ENCODE peak calls at places on chromosome 16, in five cellular contexts. E is HCT116, I is heart left ventricle, Y is ascending aorta, X is upper lobe of right lung. T is an unnamed sample.
A peak's percentile ranks its signal among the peaks of the same experiment; 100 is the strongest.

GRCh38 chr16:58118801-58119508 is 10.2 kb downstream of the CFAP20 start:
- DNase-seq in I (no peak), Y (peak; percentile 22), E (no peak), X (no peak), T (no peak)

GRCh38 chr16:85819245-85819644 is 19.8 kb downstream of the COX4I1 start:
- DNase-seq in E (peak; percentile 90), I (peak; percentile 90), Y (peak; percentile 83), X (peak; percentile 88), T (peak; percentile 88)

GRCh38 chr16:74984194-74984669 is 691 bp downstream of the WDR59 start:
- DNase-seq in X (no peak), Y (no peak), I (no peak), E (no peak), T (no peak)

GRCh38 chr16:69131749-69132423 is 502 bp downstream of the CHTF8 start:
- DNase-seq in Y (peak; percentile 87), I (peak; percentile 87), X (peak; percentile 90), E (no peak), T (peak; percentile 95)

GRCh38 chr16:19698480-19699465 is 19.3 kb downstream of the KNOP1 start:
- DNase-seq in E (no peak), X (no peak), Y (no peak), I (no peak), T (no peak)

GRCh38 chr16:2686912-2687507 is 4.7 kb downstream of the KCTD5 start:
- DNase-seq in Y (no peak), E (no peak), X (peak; percentile 81), I (no peak), T (peak; percentile 93)

GRCh38 chr16:30998852-30999761 is 11.3 kb downstream of the STX1B start:
- DNase-seq in E (no peak), Y (peak; percentile 80), I (no peak), X (no peak), T (no peak)

GRCh38 chr16:66382966-66383299 is 16.4 kb downstream of the CDH5 start:
- DNase-seq in I (no peak), X (no peak), Y (no peak), E (no peak), T (no peak)

GRCh38 chr16:46727184-46727583 is 21.0 kb downstream of the MYLK3 start:
- DNase-seq in E (no peak), X (no peak), Y (peak; percentile 49), I (no peak), T (no peak)

GRCh38 chr16:11135167-11135973 is 120.6 kb downstream of the SOCS1 start:
- DNase-seq in E (no peak), Y (peak; percentile 79), X (no peak), I (no peak), T (no peak)

GRCh38 chr16:67652578-67653130 is 7.4 kb downstream of the ACD start:
- DNase-seq in Y (no peak), E (peak; percentile 26), I (no peak), X (no peak), T (peak; percentile 52)

GRCh38 chr16:24255446-24256352 is at the start of gene CACNG3:
- DNase-seq in X (peak; percentile 77), E (no peak), I (no peak), Y (no peak), T (peak; percentile 72)

GRCh38 chr16:56423584-56424403 is 1.6 kb downstream of the AMFR start:
- DNase-seq in Y (no peak), E (no peak), X (no peak), I (no peak), T (peak; percentile 69)

GRCh38 chr16:67714522-67714921 is 4.6 kb downstream of the GFOD2 start:
- DNase-seq in Y (no peak), E (no peak), X (no peak), I (no peak), T (no peak)

GRCh38 chr16:68490829-68491575 is 42.7 kb upstream of the SMPD3 start:
- DNase-seq in I (no peak), X (peak; percentile 70), Y (no peak), E (peak; percentile 74), T (no peak)

GRCh38 chr16:24497405-24497804 is 42.0 kb upstream of the RBBP6 start:
- DNase-seq in X (no peak), Y (no peak), I (no peak), E (no peak), T (no peak)

GRCh38 chr16:67967956-67968439 is 439 bp downstream of the SLC12A4 start:
- DNase-seq in I (peak; percentile 81), E (no peak), X (peak; percentile 79), Y (peak; percentile 76), T (peak; percentile 79)

GRCh38 chr16:66369055-66369592 is 2.6 kb downstream of the CDH5 start:
- DNase-seq in Y (no peak), X (peak; percentile 65), E (no peak), I (no peak), T (peak; percentile 41)

GRCh38 chr16:88613911-88614817 is 24.2 kb upstream of the IL17C start:
- DNase-seq in X (no peak), E (no peak), Y (no peak), I (no peak), T (no peak)

GRCh38 chr16:65070831-65071230 is 51.0 kb downstream of the CDH11 start:
- DNase-seq in X (no peak), I (no peak), Y (peak; percentile 85), E (no peak), T (no peak)

GRCh38 chr16:30005341-30006094 is 5.3 kb downstream of the DOC2A start:
- DNase-seq in I (peak; percentile 64), X (no peak), E (no peak), Y (no peak), T (peak; percentile 84)

GRCh38 chr16:4288148-4288921 is 15.5 kb upstream of the TFAP4 start:
- DNase-seq in X (peak; percentile 90), E (no peak), I (peak; percentile 91), Y (peak; percentile 83), T (peak; percentile 88)

GRCh38 chr16:30142672-30143346 is 19.8 kb upstream of the MAPK3 start:
- DNase-seq in Y (no peak), X (no peak), I (no peak), E (no peak), T (no peak)

DNA sequence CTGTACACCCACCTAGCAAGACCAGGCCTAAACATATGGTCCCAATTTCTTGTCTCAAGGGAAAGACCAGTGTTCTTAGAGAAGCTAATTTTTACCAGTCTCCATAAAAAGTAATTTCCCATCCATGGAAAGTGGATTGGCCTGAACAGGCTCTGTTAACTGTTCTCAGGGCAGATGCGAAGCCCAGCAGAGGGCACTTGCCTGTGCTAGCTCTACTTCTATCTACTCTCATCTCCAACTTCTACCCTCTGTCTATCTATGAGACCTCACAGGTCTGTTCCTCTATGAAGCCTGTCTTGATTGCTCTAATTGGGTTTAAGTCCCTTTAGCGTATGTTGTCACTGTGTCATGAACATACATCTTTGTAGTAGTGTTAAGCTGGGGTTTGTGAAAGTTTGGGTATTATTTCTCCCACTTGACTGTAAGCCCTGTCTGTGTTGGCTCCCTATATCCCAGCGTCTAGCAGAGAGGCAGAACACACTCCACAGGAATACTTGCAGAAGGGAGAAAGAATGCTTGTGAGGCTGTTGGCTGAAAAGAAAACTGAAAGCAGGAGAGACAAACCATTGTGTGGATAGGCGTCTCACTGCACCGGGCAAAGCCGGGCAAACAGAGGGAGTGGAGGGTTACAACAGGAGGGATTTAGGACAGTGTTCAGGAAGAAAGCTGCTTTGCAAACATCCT is 167.2 kb upstream of the MAF start:
- DNase-seq in X (no peak), E (no peak), I (peak; percentile 50), Y (no peak), T (no peak)
- TF ChIP-seq CTCF in X (peak; percentile 17), E (no peak), I (peak; percentile 10), Y (no peak), T (no peak)

GRCh38 chr16:1299868-1300203 is 9.6 kb upstream of the UBE2I start:
- DNase-seq in I (no peak), Y (no peak), X (no peak), E (no peak), T (no peak)

GRCh38 chr16:1299012-1299867 is 10.2 kb upstream of the UBE2I start:
- DNase-seq in E (no peak), Y (no peak), I (no peak), X (no peak), T (no peak)

GRCh38 chr16:1301562-1301961 is 7.9 kb upstream of the UBE2I start:
- DNase-seq in E (no peak), X (no peak), I (no peak), Y (no peak), T (no peak)

GRCh38 chr16:1298406-1298805 is 11.0 kb upstream of the UBE2I start:
- DNase-seq in I (no peak), X (no peak), E (no peak), Y (no peak), T (no peak)

GRCh38 chr16:1300664-1301476 is 8.6 kb upstream of the UBE2I start:
- DNase-seq in X (peak; percentile 90), Y (peak; percentile 76), I (peak; percentile 88), E (no peak), T (peak; percentile 87)
- TF ChIP-seq CTCF in X (peak; percentile 88), Y (peak; percentile 69), I (peak; percentile 74), E (no peak), T (peak; percentile 97)

GRCh38 chr16:13767215-13767614 is 152.7 kb upstream of the ERCC4 start:
- DNase-seq in X (no peak), E (no peak), Y (no peak), I (no peak), T (no peak)
- TF ChIP-seq CTCF in X (no peak), E (no peak), Y (peak; percentile 24), I (peak; percentile 20), T (no peak)

GRCh38 chr16:78259883-78260282 is 160.4 kb downstream of the WWOX start:
- DNase-seq in Y (no peak), I (no peak), E (no peak), X (no peak), T (no peak)
- TF ChIP-seq CTCF in Y (no peak), I (no peak), E (no peak), X (no peak), T (no peak)

GRCh38 chr16:72725643-72726042 is 322.3 kb downstream of the ZFHX3 start:
- DNase-seq in E (no peak), I (no peak), Y (no peak), X (no peak), T (no peak)

GRCh38 chr16:72723781-72724180 is 324.1 kb downstream of the ZFHX3 start:
- DNase-seq in I (no peak), E (peak; percentile 8), X (no peak), Y (no peak), T (no peak)

GRCh38 chr16:72722552-72722951 is 325.4 kb downstream of the ZFHX3 start:
- DNase-seq in E (no peak), X (no peak), I (no peak), Y (no peak), T (no peak)

GRCh38 chr16:72721981-72722380 is 325.9 kb downstream of the ZFHX3 start:
- DNase-seq in X (no peak), I (no peak), E (no peak), Y (no peak), T (no peak)
- TF ChIP-seq CTCF in X (no peak), I (no peak), E (no peak), Y (no peak), T (no peak)

GRCh38 chr16:51821527-51821926 is 670.5 kb upstream of the SALL1 start:
- DNase-seq in E (no peak), Y (no peak), X (no peak), I (no peak), T (no peak)

GRCh38 chr16:51820176-51820575 is 669.1 kb upstream of the SALL1 start:
- DNase-seq in Y (no peak), X (no peak), I (no peak), E (no peak), T (no peak)

GRCh38 chr16:51822471-51822870 is 671.4 kb upstream of the SALL1 start:
- DNase-seq in I (no peak), Y (no peak), E (no peak), X (no peak), T (no peak)

GRCh38 chr16:51825740-51826139 is 674.7 kb upstream of the SALL1 start:
- DNase-seq in I (no peak), Y (no peak), X (no peak), E (no peak), T (no peak)
- TF ChIP-seq CTCF in I (no peak), Y (no peak), X (no peak), E (no peak), T (no peak)